ENCODE peak calls at places on chromosomes 7 and 10, in four cellular contexts. O is uterus; X is psoas muscle; W is activated CD4-positive, CD25-positive, alpha-beta regulatory T cell treated with anti-CD3 and anti-CD28 coated beads, Interleukin-2, amount 50 U/mL, for 72 hours. Z is an unnamed sample.
A peak's percentile ranks its signal among the peaks of the same experiment; 100 is the strongest.

GRCh38 chr7:73359746-73360375 is 31.9 kb downstream of the FKBP6 start:
- DNase-seq in W (no peak), O (no peak), X (no peak), Z (no peak)

GRCh38 chr10:71394926-71395562 is 1.7 kb upstream of the CDH23 start:
- DNase-seq in O (no peak), W (no peak), X (no peak), Z (no peak)

GRCh38 chr10:23994459-23995046 is 214.4 kb upstream of the KIAA1217 start:
- DNase-seq in W (peak; percentile 32), X (peak; percentile 67), O (peak; percentile 18), Z (peak; percentile 72)

GRCh38 chr10:5070648-5071410 is 23.4 kb upstream of the AKR1C3 start:
- DNase-seq in O (no peak), X (no peak), W (no peak), Z (no peak)

GRCh38 chr7:100693312-100694195 is 496 bp downstream of the GIGYF1 start:
- DNase-seq in O (no peak), W (no peak), X (peak; percentile 59), Z (no peak)

GRCh38 chr10:100009283-100009792 is 409 bp downstream of the DNMBP start:
- DNase-seq in X (no peak), O (no peak), W (no peak), Z (peak; percentile 10)

GRCh38 chr10:21403256-21404015 is 122.0 kb downstream of the SKIDA1 start:
- DNase-seq in W (no peak), O (no peak), X (no peak), Z (no peak)

GRCh38 chr7:2069472-2069860 is 163.3 kb downstream of the MAD1L1 start:
- DNase-seq in O (no peak), X (no peak), W (no peak), Z (peak; percentile 60)

GRCh38 chr10:19835952-19836351 is 19.7 kb downstream of the PLXDC2 start:
- DNase-seq in X (no peak), O (no peak), W (no peak), Z (no peak)

GRCh38 chr10:35448687-35449662 is 112.7 kb downstream of the CCNY start:
- DNase-seq in O (no peak), X (no peak), W (no peak), Z (no peak)

GRCh38 chr7:155188821-155189599 is 108.7 kb upstream of the INSIG1 start:
- DNase-seq in O (no peak), X (no peak), W (no peak), Z (peak; percentile 40)

GRCh38 chr10:109902992-109903947 is 20.0 kb downstream of the XPNPEP1 start:
- DNase-seq in W (no peak), O (no peak), X (no peak), Z (peak; percentile 56)

GRCh38 chr7:18320422-18320821 is 175.1 kb upstream of the HDAC9 start:
- DNase-seq in W (no peak), O (peak; percentile 23), X (no peak), Z (no peak)

GRCh38 chr10:31319602-31320178 is 674 bp downstream of the ZEB1 start:
- DNase-seq in W (no peak), O (no peak), X (no peak), Z (peak; percentile 31)

GRCh38 chr10:98316661-98317060 is 48.7 kb upstream of the LOXL4 start:
- DNase-seq in X (no peak), O (no peak), W (no peak), Z (peak; percentile 54)

GRCh38 chr10:48390933-48391845 is 84.7 kb downstream of the MAPK8 start:
- DNase-seq in O (no peak), X (no peak), W (no peak), Z (no peak)

GRCh38 chr10:14397069-14397468 is 66.3 kb upstream of the FRMD4A start:
- DNase-seq in X (peak; percentile 85), O (peak; percentile 45), W (no peak), Z (peak; percentile 89)

GRCh38 chr10:55979203-55979602 is 381.9 kb downstream of the ZWINT start:
- DNase-seq in O (no peak), X (no peak), W (no peak), Z (no peak)

GRCh38 chr7:70435634-70436033 is 696.3 kb upstream of the GALNT17 start:
- DNase-seq in W (no peak), X (no peak), O (no peak), Z (no peak)

Z was measured in AG20443.